ENCODE peak calls at places on chromosomes 7 and 10, in four cellular contexts. One of them, this sample, is unnamed.

GRCh38 chr10:84179059-84179710 is 5.6 kb downstream of the GPR15LG start:
- DNase-seq in lower lobe of right lung: no peak
- DNase-seq in astrocyte of the cerebellum: peak; percentile 32
- DNase-seq in progenitor cell of endocrine pancreas: no peak
- DNase-seq in this sample: no peak

GRCh38 chr7:138125598-138126111 is 49.4 kb downstream of the AKR1D1 start:
- DNase-seq in astrocyte of the cerebellum: no peak
- DNase-seq in lower lobe of right lung: no peak
- DNase-seq in progenitor cell of endocrine pancreas: no peak
- DNase-seq in this sample: no peak

GRCh38 chr7:2165239-2165609 is 67.5 kb downstream of the MAD1L1 start:
- DNase-seq in progenitor cell of endocrine pancreas: no peak
- DNase-seq in lower lobe of right lung: no peak
- DNase-seq in astrocyte of the cerebellum: no peak
- DNase-seq in this sample: no peak

GRCh38 chr10:22420787-22421517 is 75.7 kb downstream of the SPAG6 start:
- DNase-seq in astrocyte of the cerebellum: no peak
- DNase-seq in lower lobe of right lung: no peak
- DNase-seq in progenitor cell of endocrine pancreas: no peak
- DNase-seq in this sample: no peak

GRCh38 chr7:390761-391410 is 100.9 kb downstream of the FOXL3 start:
- DNase-seq in progenitor cell of endocrine pancreas: no peak
- DNase-seq in lower lobe of right lung: peak; percentile 33
- DNase-seq in astrocyte of the cerebellum: no peak
- DNase-seq in this sample: no peak

GRCh38 chr7:12607134-12607533 is 36.6 kb downstream of the SCIN start:
- DNase-seq in lower lobe of right lung: no peak
- DNase-seq in astrocyte of the cerebellum: no peak
- DNase-seq in progenitor cell of endocrine pancreas: no peak
- DNase-seq in this sample: no peak

GRCh38 chr10:29517352-29517923 is 117.3 kb downstream of the SVIL start:
- DNase-seq in progenitor cell of endocrine pancreas: no peak
- DNase-seq in astrocyte of the cerebellum: peak; percentile 28
- DNase-seq in lower lobe of right lung: no peak
- DNase-seq in this sample: no peak

GRCh38 chr10:31959461-31960173 is 31.0 kb upstream of the ARHGAP12 start:
- DNase-seq in lower lobe of right lung: no peak
- DNase-seq in astrocyte of the cerebellum: no peak
- DNase-seq in progenitor cell of endocrine pancreas: no peak
- DNase-seq in this sample: no peak

GRCh38 chr10:121310151-121310711 is 288.0 kb downstream of the FGFR2 start:
- DNase-seq in lower lobe of right lung: no peak
- DNase-seq in astrocyte of the cerebellum: peak; percentile 62
- DNase-seq in progenitor cell of endocrine pancreas: no peak
- DNase-seq in this sample: no peak

GRCh38 chr10:18240185-18240882 is 100.1 kb downstream of the CACNB2 start:
- DNase-seq in progenitor cell of endocrine pancreas: no peak
- DNase-seq in lower lobe of right lung: no peak
- DNase-seq in astrocyte of the cerebellum: no peak
- DNase-seq in this sample: no peak

GRCh38 chr7:159104188-159105030 is 40.3 kb downstream of the VIPR2 start:
- DNase-seq in lower lobe of right lung: peak; percentile 37
- DNase-seq in progenitor cell of endocrine pancreas: no peak
- DNase-seq in astrocyte of the cerebellum: no peak
- DNase-seq in this sample: no peak

GRCh38 chr10:32962541-32962940 is 4.5 kb upstream of the ITGB1 start:
- DNase-seq in lower lobe of right lung: no peak
- DNase-seq in progenitor cell of endocrine pancreas: no peak
- DNase-seq in astrocyte of the cerebellum: no peak
- DNase-seq in this sample: no peak

GRCh38 chr7:523436-524336 is 4.0 kb upstream of the PDGFA start:
- DNase-seq in progenitor cell of endocrine pancreas: no peak
- DNase-seq in astrocyte of the cerebellum: no peak
- DNase-seq in lower lobe of right lung: no peak
- DNase-seq in this sample: no peak

GRCh38 chr7:19117870-19118608 is 603 bp upstream of the TWIST1 start:
- DNase-seq in lower lobe of right lung: no peak
- DNase-seq in astrocyte of the cerebellum: no peak
- DNase-seq in progenitor cell of endocrine pancreas: no peak
- DNase-seq in this sample: no peak

GRCh38 chr10:114694735-114695134 is 36.7 kb upstream of the ABLIM1 start:
- DNase-seq in progenitor cell of endocrine pancreas: peak; percentile 19
- DNase-seq in lower lobe of right lung: no peak
- DNase-seq in astrocyte of the cerebellum: no peak
- DNase-seq in this sample: no peak
- TF ChIP-seq CTCF in progenitor cell of endocrine pancreas: peak; percentile 78
- TF ChIP-seq CTCF in lower lobe of right lung: peak; percentile 60
- TF ChIP-seq CTCF in astrocyte of the cerebellum: peak; percentile 53
- TF ChIP-seq CTCF in this sample: peak; percentile 77

GRCh38 chr10:49592726-49593563 is 17.2 kb upstream of the SLC18A3 start:
- DNase-seq in astrocyte of the cerebellum: peak; percentile 16
- DNase-seq in progenitor cell of endocrine pancreas: peak; percentile 56
- DNase-seq in lower lobe of right lung: no peak
- DNase-seq in this sample: no peak
- TF ChIP-seq CTCF in astrocyte of the cerebellum: peak; percentile 99
- TF ChIP-seq CTCF in progenitor cell of endocrine pancreas: peak; percentile 91
- TF ChIP-seq CTCF in lower lobe of right lung: peak; percentile 92
- TF ChIP-seq CTCF in this sample: peak; percentile 94

GRCh38 chr10:34249634-34250033 is 565.5 kb downstream of the PARD3 start:
- DNase-seq in progenitor cell of endocrine pancreas: no peak
- DNase-seq in astrocyte of the cerebellum: no peak
- DNase-seq in lower lobe of right lung: no peak
- DNase-seq in this sample: no peak
- TF ChIP-seq CTCF in progenitor cell of endocrine pancreas: peak; percentile 25
- TF ChIP-seq CTCF in astrocyte of the cerebellum: peak; percentile 15
- TF ChIP-seq CTCF in lower lobe of right lung: no peak
- TF ChIP-seq CTCF in this sample: peak; percentile 27

DNA sequence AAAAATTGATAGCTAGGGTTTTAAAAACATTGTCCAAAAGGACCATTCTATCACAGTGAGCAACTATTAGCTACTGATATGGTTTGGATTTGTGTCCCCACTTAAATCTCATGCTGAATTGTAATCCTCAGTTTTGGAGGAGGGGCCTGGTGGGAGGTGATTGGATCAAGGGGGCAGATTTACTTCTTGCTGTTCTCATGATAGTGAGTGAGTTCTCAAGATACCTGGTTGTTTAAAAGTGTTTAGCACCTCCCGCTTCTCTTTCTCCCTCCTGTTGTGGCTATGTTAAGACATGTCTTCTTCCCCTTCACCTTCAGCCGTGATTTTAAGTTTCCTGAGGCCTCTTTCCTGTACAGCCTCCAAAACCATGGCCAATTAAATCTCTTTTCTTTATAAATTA is 500.4 kb upstream of the POT1 start:
- DNase-seq in astrocyte of the cerebellum: no peak
- DNase-seq in progenitor cell of endocrine pancreas: no peak
- DNase-seq in lower lobe of right lung: no peak
- DNase-seq in this sample: no peak
- TF ChIP-seq CTCF in astrocyte of the cerebellum: no peak
- TF ChIP-seq CTCF in progenitor cell of endocrine pancreas: no peak
- TF ChIP-seq CTCF in lower lobe of right lung: no peak
- TF ChIP-seq CTCF in this sample: no peak

DNA sequence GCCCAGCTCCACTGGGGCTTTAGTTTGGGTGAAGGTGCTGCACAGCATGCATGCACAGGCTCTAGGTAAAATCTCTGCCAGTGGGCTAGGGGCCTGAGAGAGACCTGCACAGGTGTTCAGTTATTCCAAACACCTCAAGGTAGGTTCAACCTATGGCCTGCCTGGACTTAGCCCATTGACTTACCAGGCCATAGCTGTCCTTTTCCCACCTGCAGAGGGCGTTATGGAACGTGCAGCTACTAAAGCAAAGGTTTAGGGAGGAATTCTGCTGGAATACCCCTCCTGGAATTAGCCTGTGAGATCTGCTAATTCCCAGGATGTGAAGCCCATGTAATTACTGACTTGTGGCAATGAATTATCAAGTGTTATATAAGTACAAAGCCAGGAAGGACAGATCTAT is 3.6 kb downstream of the VWC2 start:
- DNase-seq in lower lobe of right lung: no peak
- DNase-seq in astrocyte of the cerebellum: no peak
- DNase-seq in progenitor cell of endocrine pancreas: no peak
- DNase-seq in this sample: no peak
- TF ChIP-seq CTCF in lower lobe of right lung: no peak
- TF ChIP-seq CTCF in astrocyte of the cerebellum: peak; percentile 17
- TF ChIP-seq CTCF in progenitor cell of endocrine pancreas: peak; percentile 63
- TF ChIP-seq CTCF in this sample: peak; percentile 56

GRCh38 chr7:106794276-106795136 is 70.6 kb upstream of the PIK3CG start:
- DNase-seq in astrocyte of the cerebellum: no peak
- DNase-seq in lower lobe of right lung: no peak
- DNase-seq in progenitor cell of endocrine pancreas: no peak
- DNase-seq in this sample: no peak

GRCh38 chr7:106795171-106795876 is 69.8 kb upstream of the PIK3CG start:
- DNase-seq in lower lobe of right lung: no peak
- DNase-seq in progenitor cell of endocrine pancreas: no peak
- DNase-seq in astrocyte of the cerebellum: no peak
- DNase-seq in this sample: no peak

GRCh38 chr7:106791526-106791925 is 73.6 kb upstream of the PIK3CG start:
- DNase-seq in astrocyte of the cerebellum: no peak
- DNase-seq in progenitor cell of endocrine pancreas: no peak
- DNase-seq in lower lobe of right lung: no peak
- DNase-seq in this sample: no peak

GRCh38 chr7:106793015-106793651 is 71.9 kb upstream of the PIK3CG start:
- DNase-seq in lower lobe of right lung: no peak
- DNase-seq in astrocyte of the cerebellum: peak; percentile 24
- DNase-seq in progenitor cell of endocrine pancreas: no peak
- DNase-seq in this sample: no peak

GRCh38 chr7:106792233-106792926 is 72.7 kb upstream of the PIK3CG start:
- DNase-seq in lower lobe of right lung: no peak
- DNase-seq in progenitor cell of endocrine pancreas: no peak
- DNase-seq in astrocyte of the cerebellum: no peak
- DNase-seq in this sample: no peak
- TF ChIP-seq CTCF in lower lobe of right lung: no peak
- TF ChIP-seq CTCF in progenitor cell of endocrine pancreas: no peak
- TF ChIP-seq CTCF in astrocyte of the cerebellum: no peak
- TF ChIP-seq CTCF in this sample: no peak

GRCh38 chr7:130888468-130888867 is 154.5 kb upstream of the KLF14 start:
- DNase-seq in lower lobe of right lung: no peak
- DNase-seq in astrocyte of the cerebellum: no peak
- DNase-seq in progenitor cell of endocrine pancreas: no peak
- DNase-seq in this sample: no peak
- TF ChIP-seq CTCF in lower lobe of right lung: no peak
- TF ChIP-seq CTCF in astrocyte of the cerebellum: no peak
- TF ChIP-seq CTCF in progenitor cell of endocrine pancreas: no peak
- TF ChIP-seq CTCF in this sample: no peak

This sample was measured in type B pancreatic cell.